ENCODE peak calls at places on chromosomes 6 and 20, in ten cellular contexts. One of them, this sample, is unnamed.

GRCh38 chr6:121630716-121631115 is 195.3 kb downstream of the GJA1 start:
- DNase-seq in sigmoid colon: no peak
- DNase-seq in vagina: no peak
- DNase-seq in choroid plexus epithelial cell: no peak
- DNase-seq in GM10248: no peak
- DNase-seq in GM13976: no peak
- DNase-seq in right lobe of liver: no peak
- DNase-seq in RWPE1: peak
- DNase-seq in astrocyte of the cerebellum: no peak
- DNase-seq in esophagus squamous epithelium: no peak
- DNase-seq in this sample: no peak

GRCh38 chr6:6315660-6316059 is 4.8 kb downstream of the F13A1 start:
- DNase-seq in sigmoid colon: no peak
- DNase-seq in vagina: no peak
- DNase-seq in choroid plexus epithelial cell: peak
- DNase-seq in GM10248: peak
- DNase-seq in GM13976: peak
- DNase-seq in right lobe of liver: no peak
- DNase-seq in RWPE1: peak
- DNase-seq in astrocyte of the cerebellum: peak
- DNase-seq in esophagus squamous epithelium: no peak
- DNase-seq in this sample: peak

GRCh38 chr20:3314391-3314790 is 75.4 kb upstream of the SLC4A11 start:
- DNase-seq in sigmoid colon: no peak
- DNase-seq in vagina: no peak
- DNase-seq in choroid plexus epithelial cell: no peak
- DNase-seq in GM10248: no peak
- DNase-seq in GM13976: no peak
- DNase-seq in right lobe of liver: no peak
- DNase-seq in RWPE1: no peak
- DNase-seq in astrocyte of the cerebellum: no peak
- DNase-seq in esophagus squamous epithelium: no peak
- DNase-seq in this sample: no peak

GRCh38 chr6:11093065-11093590 is 506 bp upstream of the SMIM13 start:
- DNase-seq in sigmoid colon: no peak
- DNase-seq in vagina: no peak
- DNase-seq in choroid plexus epithelial cell: peak
- DNase-seq in GM10248: peak
- DNase-seq in GM13976: peak
- DNase-seq in right lobe of liver: no peak
- DNase-seq in RWPE1: peak
- DNase-seq in astrocyte of the cerebellum: no peak
- DNase-seq in esophagus squamous epithelium: no peak
- DNase-seq in this sample: no peak

GRCh38 chr6:104705095-104705707 is 154.5 kb downstream of the HACE1 start:
- DNase-seq in sigmoid colon: no peak
- DNase-seq in vagina: no peak
- DNase-seq in choroid plexus epithelial cell: peak
- DNase-seq in GM10248: no peak
- DNase-seq in GM13976: no peak
- DNase-seq in right lobe of liver: no peak
- DNase-seq in RWPE1: peak
- DNase-seq in astrocyte of the cerebellum: peak
- DNase-seq in esophagus squamous epithelium: no peak
- DNase-seq in this sample: no peak

GRCh38 chr6:56046576-56046975 is 171.2 kb upstream of the BMP5 start:
- DNase-seq in sigmoid colon: peak
- DNase-seq in vagina: no peak
- DNase-seq in choroid plexus epithelial cell: peak
- DNase-seq in GM10248: no peak
- DNase-seq in GM13976: no peak
- DNase-seq in right lobe of liver: peak
- DNase-seq in RWPE1: no peak
- DNase-seq in astrocyte of the cerebellum: peak
- DNase-seq in esophagus squamous epithelium: no peak
- DNase-seq in this sample: no peak

GRCh38 chr6:104689551-104690205 is 170.0 kb downstream of the HACE1 start:
- DNase-seq in sigmoid colon: no peak
- DNase-seq in vagina: no peak
- DNase-seq in choroid plexus epithelial cell: peak
- DNase-seq in GM10248: no peak
- DNase-seq in GM13976: no peak
- DNase-seq in right lobe of liver: no peak
- DNase-seq in RWPE1: no peak
- DNase-seq in astrocyte of the cerebellum: no peak
- DNase-seq in esophagus squamous epithelium: no peak
- DNase-seq in this sample: no peak

GRCh38 chr6:34757687-34758274 is 476 bp downstream of the SNRPC start:
- DNase-seq in sigmoid colon: no peak
- DNase-seq in vagina: no peak
- DNase-seq in choroid plexus epithelial cell: no peak
- DNase-seq in GM10248: no peak
- DNase-seq in GM13976: no peak
- DNase-seq in right lobe of liver: no peak
- DNase-seq in RWPE1: no peak
- DNase-seq in astrocyte of the cerebellum: no peak
- DNase-seq in esophagus squamous epithelium: no peak
- DNase-seq in this sample: no peak

GRCh38 chr20:16821211-16822089 is 73.3 kb downstream of the OTOR start:
- DNase-seq in sigmoid colon: no peak
- DNase-seq in vagina: no peak
- DNase-seq in choroid plexus epithelial cell: peak
- DNase-seq in GM10248: peak
- DNase-seq in GM13976: peak
- DNase-seq in right lobe of liver: no peak
- DNase-seq in RWPE1: peak
- DNase-seq in astrocyte of the cerebellum: peak
- DNase-seq in esophagus squamous epithelium: no peak
- DNase-seq in this sample: no peak

GRCh38 chr6:58073263-58073662 is 755.8 kb downstream of the PRIM2 start:
- DNase-seq in sigmoid colon: no peak
- DNase-seq in vagina: no peak
- DNase-seq in choroid plexus epithelial cell: no peak
- DNase-seq in GM10248: no peak
- DNase-seq in GM13976: no peak
- DNase-seq in right lobe of liver: no peak
- DNase-seq in RWPE1: no peak
- DNase-seq in astrocyte of the cerebellum: no peak
- DNase-seq in esophagus squamous epithelium: no peak
- DNase-seq in this sample: no peak

GRCh38 chr20:19073584-19074198 is 138.8 kb upstream of the SLC24A3 start:
- DNase-seq in sigmoid colon: no peak
- DNase-seq in vagina: no peak
- DNase-seq in choroid plexus epithelial cell: no peak
- DNase-seq in GM10248: no peak
- DNase-seq in GM13976: no peak
- DNase-seq in right lobe of liver: no peak
- DNase-seq in RWPE1: no peak
- DNase-seq in astrocyte of the cerebellum: no peak
- DNase-seq in esophagus squamous epithelium: no peak
- DNase-seq in this sample: no peak
- TF ChIP-seq CTCF in sigmoid colon: no peak
- TF ChIP-seq CTCF in vagina: no peak
- TF ChIP-seq CTCF in choroid plexus epithelial cell: peak
- TF ChIP-seq CTCF in GM10248: peak
- TF ChIP-seq CTCF in GM13976: peak
- TF ChIP-seq CTCF in right lobe of liver: peak
- TF ChIP-seq CTCF in RWPE1: peak
- TF ChIP-seq CTCF in astrocyte of the cerebellum: no peak
- TF ChIP-seq CTCF in esophagus squamous epithelium: no peak
- TF ChIP-seq CTCF in this sample: no peak

GRCh38 chr6:117399924-117400323 is 25.8 kb downstream of the ROS1 start:
- DNase-seq in sigmoid colon: no peak
- DNase-seq in vagina: no peak
- DNase-seq in choroid plexus epithelial cell: peak
- DNase-seq in GM10248: no peak
- DNase-seq in GM13976: no peak
- DNase-seq in right lobe of liver: no peak
- DNase-seq in RWPE1: peak
- DNase-seq in astrocyte of the cerebellum: no peak
- DNase-seq in esophagus squamous epithelium: no peak
- DNase-seq in this sample: no peak
- TF ChIP-seq CTCF in sigmoid colon: no peak
- TF ChIP-seq CTCF in vagina: no peak
- TF ChIP-seq CTCF in choroid plexus epithelial cell: peak
- TF ChIP-seq CTCF in GM10248: no peak
- TF ChIP-seq CTCF in GM13976: peak
- TF ChIP-seq CTCF in right lobe of liver: peak
- TF ChIP-seq CTCF in RWPE1: peak
- TF ChIP-seq CTCF in astrocyte of the cerebellum: peak
- TF ChIP-seq CTCF in esophagus squamous epithelium: peak
- TF ChIP-seq CTCF in this sample: no peak

GRCh38 chr20:62830821-62831220 is 14.0 kb downstream of the COL9A3 start:
- DNase-seq in sigmoid colon: no peak
- DNase-seq in vagina: no peak
- DNase-seq in choroid plexus epithelial cell: no peak
- DNase-seq in GM10248: no peak
- DNase-seq in GM13976: no peak
- DNase-seq in right lobe of liver: no peak
- DNase-seq in RWPE1: no peak
- DNase-seq in astrocyte of the cerebellum: no peak
- DNase-seq in esophagus squamous epithelium: no peak
- DNase-seq in this sample: no peak
- TF ChIP-seq CTCF in sigmoid colon: no peak
- TF ChIP-seq CTCF in vagina: no peak
- TF ChIP-seq CTCF in choroid plexus epithelial cell: no peak
- TF ChIP-seq CTCF in GM10248: no peak
- TF ChIP-seq CTCF in GM13976: no peak
- TF ChIP-seq CTCF in right lobe of liver: no peak
- TF ChIP-seq CTCF in RWPE1: no peak
- TF ChIP-seq CTCF in astrocyte of the cerebellum: no peak
- TF ChIP-seq CTCF in esophagus squamous epithelium: no peak
- TF ChIP-seq CTCF in this sample: no peak

GRCh38 chr6:26493258-26493657 is 6.8 kb upstream of the BTN1A1 start:
- DNase-seq in sigmoid colon: no peak
- DNase-seq in vagina: no peak
- DNase-seq in choroid plexus epithelial cell: peak
- DNase-seq in GM10248: peak
- DNase-seq in GM13976: no peak
- DNase-seq in right lobe of liver: no peak
- DNase-seq in RWPE1: no peak
- DNase-seq in astrocyte of the cerebellum: no peak
- DNase-seq in esophagus squamous epithelium: no peak
- DNase-seq in this sample: no peak
- TF ChIP-seq CTCF in sigmoid colon: no peak
- TF ChIP-seq CTCF in vagina: no peak
- TF ChIP-seq CTCF in choroid plexus epithelial cell: peak
- TF ChIP-seq CTCF in GM10248: peak
- TF ChIP-seq CTCF in GM13976: no peak
- TF ChIP-seq CTCF in right lobe of liver: no peak
- TF ChIP-seq CTCF in RWPE1: no peak
- TF ChIP-seq CTCF in astrocyte of the cerebellum: peak
- TF ChIP-seq CTCF in esophagus squamous epithelium: no peak
- TF ChIP-seq CTCF in this sample: no peak

DNA sequence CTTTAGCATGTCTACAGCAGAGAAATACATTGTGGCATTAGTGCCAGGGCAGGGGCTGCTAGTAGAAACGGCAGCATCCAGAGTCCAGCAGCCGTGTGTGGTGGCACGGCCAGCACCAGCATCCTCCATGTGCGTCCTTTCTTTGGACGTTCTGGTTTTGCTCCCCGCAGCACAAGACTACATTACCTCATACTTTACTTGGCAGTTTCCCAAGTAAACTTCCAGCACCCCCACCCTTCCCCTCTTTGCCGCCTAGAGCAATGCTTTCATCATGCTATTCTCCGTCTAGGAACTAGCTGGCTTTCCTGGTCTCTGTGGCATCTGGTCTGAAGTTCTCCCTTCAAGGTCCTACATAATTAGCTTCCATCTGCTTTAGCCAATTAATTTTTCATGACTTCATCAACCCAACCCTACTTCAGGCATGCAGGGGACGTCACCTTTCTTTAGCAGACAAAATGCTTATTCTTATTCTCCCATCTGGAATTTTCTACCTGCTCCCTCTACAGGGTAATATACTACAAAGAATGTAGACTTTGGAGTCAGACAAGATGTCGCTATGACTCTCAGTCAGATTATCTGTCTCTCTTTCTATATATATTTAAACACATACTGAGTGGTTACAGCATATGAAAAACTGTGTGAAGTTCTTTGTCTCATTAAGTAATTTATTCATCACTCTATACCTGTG is 67.5 kb downstream of the BLOC1S5 start:
- DNase-seq in sigmoid colon: peak
- DNase-seq in vagina: no peak
- DNase-seq in choroid plexus epithelial cell: peak
- DNase-seq in GM10248: no peak
- DNase-seq in GM13976: no peak
- DNase-seq in right lobe of liver: no peak
- DNase-seq in RWPE1: no peak
- DNase-seq in astrocyte of the cerebellum: peak
- DNase-seq in esophagus squamous epithelium: no peak
- DNase-seq in this sample: no peak
- TF ChIP-seq CTCF in sigmoid colon: no peak
- TF ChIP-seq CTCF in vagina: no peak
- TF ChIP-seq CTCF in choroid plexus epithelial cell: no peak
- TF ChIP-seq CTCF in GM10248: no peak
- TF ChIP-seq CTCF in GM13976: no peak
- TF ChIP-seq CTCF in right lobe of liver: no peak
- TF ChIP-seq CTCF in RWPE1: no peak
- TF ChIP-seq CTCF in astrocyte of the cerebellum: no peak
- TF ChIP-seq CTCF in esophagus squamous epithelium: no peak
- TF ChIP-seq CTCF in this sample: no peak

DNA sequence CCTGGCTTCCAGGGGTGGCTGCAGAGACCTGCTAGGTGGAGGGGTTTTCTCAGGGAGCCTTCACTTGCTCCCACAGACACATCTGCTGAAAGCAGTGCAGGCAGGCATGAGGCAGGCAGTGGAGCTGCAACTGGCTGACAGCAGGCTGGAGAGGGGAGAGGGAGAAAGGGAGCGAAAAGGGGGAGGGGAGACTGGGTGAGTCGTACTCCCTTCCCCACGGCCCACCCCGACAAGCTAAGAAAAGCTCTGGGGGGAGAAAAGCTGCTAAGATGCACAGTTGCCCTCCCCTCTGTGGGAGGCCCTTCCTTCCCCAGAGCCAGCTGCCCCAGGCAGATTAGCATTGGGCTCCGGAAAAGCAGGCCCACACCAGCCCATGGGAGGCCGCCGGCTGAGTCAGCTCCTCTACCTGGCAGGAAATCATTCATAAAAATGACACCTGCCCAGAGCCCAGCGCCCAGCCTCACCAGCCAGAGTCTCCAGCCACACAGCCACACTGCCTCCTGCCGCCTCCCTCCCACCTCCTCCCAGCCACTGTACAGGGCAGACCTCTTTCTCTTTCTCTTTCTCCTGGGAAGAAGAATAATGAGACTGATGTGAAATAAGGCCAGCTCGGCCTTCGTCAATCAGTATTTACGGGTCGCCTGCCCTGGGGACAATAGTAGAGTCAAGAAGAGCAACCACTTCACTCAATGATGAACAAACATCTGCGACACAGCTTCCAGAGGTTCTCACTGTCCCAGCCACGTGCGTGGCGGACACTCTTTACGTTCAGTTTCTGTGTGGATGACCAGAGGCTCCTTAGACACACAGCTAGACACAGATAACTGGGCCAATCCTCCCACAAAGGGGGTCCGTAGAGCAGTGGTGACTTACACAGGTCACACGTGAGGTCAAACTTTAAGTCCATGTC is 7.7 kb upstream of the C20orf203 start:
- DNase-seq in sigmoid colon: no peak
- DNase-seq in vagina: no peak
- DNase-seq in choroid plexus epithelial cell: peak
- DNase-seq in GM10248: no peak
- DNase-seq in GM13976: no peak
- DNase-seq in right lobe of liver: no peak
- DNase-seq in RWPE1: peak
- DNase-seq in astrocyte of the cerebellum: no peak
- DNase-seq in esophagus squamous epithelium: no peak
- DNase-seq in this sample: no peak
- TF ChIP-seq CTCF in sigmoid colon: no peak
- TF ChIP-seq CTCF in vagina: no peak
- TF ChIP-seq CTCF in choroid plexus epithelial cell: no peak
- TF ChIP-seq CTCF in GM10248: no peak
- TF ChIP-seq CTCF in GM13976: no peak
- TF ChIP-seq CTCF in right lobe of liver: no peak
- TF ChIP-seq CTCF in RWPE1: no peak
- TF ChIP-seq CTCF in astrocyte of the cerebellum: no peak
- TF ChIP-seq CTCF in esophagus squamous epithelium: no peak
- TF ChIP-seq CTCF in this sample: no peak

This sample was measured in omental fat pad.